ENCODE peak calls at places on chromosome 11, in five cellular contexts. One of them, this sample, is unnamed.

GRCh38 chr11:44632466-44633123 is 67.1 kb downstream of the CD82 start:
- DNase-seq in substantia nigra: no peak
- DNase-seq in foreskin keratinocyte: no peak
- DNase-seq in tibial nerve: no peak
- DNase-seq in iPS DF 6.9: no peak
- DNase-seq in this sample: peak

GRCh38 chr11:100855466-100856067 is 168.5 kb downstream of the ARHGAP42 start:
- DNase-seq in tibial nerve: no peak
- DNase-seq in foreskin keratinocyte: peak
- DNase-seq in substantia nigra: no peak
- DNase-seq in iPS DF 6.9: no peak
- DNase-seq in this sample: no peak

GRCh38 chr11:65444314-65445051 is 21.9 kb downstream of the NEAT1 start:
- DNase-seq in tibial nerve: peak
- DNase-seq in iPS DF 6.9: no peak
- DNase-seq in substantia nigra: no peak
- DNase-seq in foreskin keratinocyte: no peak
- DNase-seq in this sample: peak

GRCh38 chr11:65562788-65563187 is 4.6 kb upstream of the LTBP3 start:
- DNase-seq in iPS DF 6.9: no peak
- DNase-seq in foreskin keratinocyte: no peak
- DNase-seq in tibial nerve: no peak
- DNase-seq in substantia nigra: no peak
- DNase-seq in this sample: no peak

GRCh38 chr11:64157987-64158386 is 7.9 kb downstream of the MACROD1 start:
- DNase-seq in substantia nigra: no peak
- DNase-seq in foreskin keratinocyte: no peak
- DNase-seq in tibial nerve: no peak
- DNase-seq in iPS DF 6.9: no peak
- DNase-seq in this sample: no peak

GRCh38 chr11:465896-466538 is 15.9 kb downstream of the PTDSS2 start:
- DNase-seq in foreskin keratinocyte: no peak
- DNase-seq in iPS DF 6.9: no peak
- DNase-seq in substantia nigra: no peak
- DNase-seq in tibial nerve: no peak
- DNase-seq in this sample: no peak

GRCh38 chr11:48013269-48013901 is 33.0 kb downstream of the PTPRJ start:
- DNase-seq in foreskin keratinocyte: no peak
- DNase-seq in substantia nigra: no peak
- DNase-seq in tibial nerve: no peak
- DNase-seq in iPS DF 6.9: no peak
- DNase-seq in this sample: no peak

GRCh38 chr11:116927163-116927772 is 89.8 kb upstream of the APOA1 start:
- DNase-seq in iPS DF 6.9: no peak
- DNase-seq in foreskin keratinocyte: no peak
- DNase-seq in substantia nigra: no peak
- DNase-seq in tibial nerve: no peak
- DNase-seq in this sample: no peak

GRCh38 chr11:112211556-112211955 is 14.7 kb upstream of the PTS start:
- DNase-seq in substantia nigra: no peak
- DNase-seq in iPS DF 6.9: no peak
- DNase-seq in foreskin keratinocyte: no peak
- DNase-seq in tibial nerve: no peak
- DNase-seq in this sample: no peak

GRCh38 chr11:120698918-120699317 is 187.4 kb downstream of the GRIK4 start:
- DNase-seq in foreskin keratinocyte: no peak
- DNase-seq in substantia nigra: no peak
- DNase-seq in iPS DF 6.9: no peak
- DNase-seq in tibial nerve: no peak
- DNase-seq in this sample: no peak

GRCh38 chr11:121571466-121571865 is 118.7 kb upstream of the SORL1-AS1 start:
- DNase-seq in tibial nerve: no peak
- DNase-seq in substantia nigra: no peak
- DNase-seq in iPS DF 6.9: no peak
- DNase-seq in foreskin keratinocyte: no peak
- DNase-seq in this sample: no peak

GRCh38 chr11:20729597-20730095 is 60.3 kb downstream of the NELL1 start:
- DNase-seq in tibial nerve: no peak
- DNase-seq in foreskin keratinocyte: no peak
- DNase-seq in substantia nigra: no peak
- DNase-seq in iPS DF 6.9: no peak
- DNase-seq in this sample: no peak

GRCh38 chr11:71204748-71205664 is 47.4 kb downstream of the SHANK2 start:
- DNase-seq in foreskin keratinocyte: no peak
- DNase-seq in iPS DF 6.9: no peak
- DNase-seq in tibial nerve: no peak
- DNase-seq in substantia nigra: no peak
- DNase-seq in this sample: no peak

GRCh38 chr11:12085371-12086251 is 24.8 kb upstream of the MICAL2 start:
- DNase-seq in foreskin keratinocyte: peak
- DNase-seq in iPS DF 6.9: no peak
- DNase-seq in tibial nerve: no peak
- DNase-seq in substantia nigra: no peak
- DNase-seq in this sample: no peak

GRCh38 chr11:62508336-62509058 is 38.1 kb downstream of the AHNAK start:
- DNase-seq in tibial nerve: peak
- DNase-seq in iPS DF 6.9: peak
- DNase-seq in foreskin keratinocyte: peak
- DNase-seq in substantia nigra: peak
- DNase-seq in this sample: peak

GRCh38 chr11:73651661-73652045 is 5.3 kb downstream of the PLEKHB1 start:
- DNase-seq in iPS DF 6.9: no peak
- DNase-seq in tibial nerve: no peak
- DNase-seq in foreskin keratinocyte: no peak
- DNase-seq in substantia nigra: no peak
- DNase-seq in this sample: no peak

GRCh38 chr11:14148653-14149273 is 186.2 kb downstream of the SPON1 start:
- DNase-seq in tibial nerve: no peak
- DNase-seq in substantia nigra: no peak
- DNase-seq in iPS DF 6.9: no peak
- DNase-seq in foreskin keratinocyte: peak
- DNase-seq in this sample: no peak

GRCh38 chr11:43903969-43904368 is 23.3 kb downstream of the ALKBH3 start:
- DNase-seq in substantia nigra: no peak
- DNase-seq in tibial nerve: no peak
- DNase-seq in foreskin keratinocyte: no peak
- DNase-seq in iPS DF 6.9: no peak
- DNase-seq in this sample: no peak

GRCh38 chr11:1229471-1230120 is 6.7 kb downstream of the MUC5B start:
- DNase-seq in iPS DF 6.9: no peak
- DNase-seq in foreskin keratinocyte: no peak
- DNase-seq in tibial nerve: no peak
- DNase-seq in substantia nigra: no peak
- DNase-seq in this sample: no peak

GRCh38 chr11:128512478-128513127 is 74.8 kb downstream of the ETS1 start:
- DNase-seq in substantia nigra: no peak
- DNase-seq in iPS DF 6.9: no peak
- DNase-seq in tibial nerve: no peak
- DNase-seq in foreskin keratinocyte: no peak
- DNase-seq in this sample: no peak

GRCh38 chr11:57463596-57464342 is 3.4 kb downstream of the RTN4RL2 start:
- DNase-seq in tibial nerve: no peak
- DNase-seq in substantia nigra: no peak
- DNase-seq in foreskin keratinocyte: no peak
- DNase-seq in iPS DF 6.9: no peak
- DNase-seq in this sample: no peak
- H3K27ac ChIP-seq in tibial nerve: no peak
- H3K27ac ChIP-seq in substantia nigra: no peak
- H3K27ac ChIP-seq in foreskin keratinocyte: no peak
- H3K27ac ChIP-seq in iPS DF 6.9: no peak
- H3K27ac ChIP-seq in this sample: no peak

GRCh38 chr11:3164540-3165151 is 464 bp downstream of the OSBPL5 start:
- DNase-seq in iPS DF 6.9: no peak
- DNase-seq in tibial nerve: peak
- DNase-seq in substantia nigra: no peak
- DNase-seq in foreskin keratinocyte: no peak
- DNase-seq in this sample: no peak
- H3K27ac ChIP-seq in iPS DF 6.9: no peak
- H3K27ac ChIP-seq in tibial nerve: peak
- H3K27ac ChIP-seq in substantia nigra: peak
- H3K27ac ChIP-seq in foreskin keratinocyte: no peak
- H3K27ac ChIP-seq in this sample: peak

DNA sequence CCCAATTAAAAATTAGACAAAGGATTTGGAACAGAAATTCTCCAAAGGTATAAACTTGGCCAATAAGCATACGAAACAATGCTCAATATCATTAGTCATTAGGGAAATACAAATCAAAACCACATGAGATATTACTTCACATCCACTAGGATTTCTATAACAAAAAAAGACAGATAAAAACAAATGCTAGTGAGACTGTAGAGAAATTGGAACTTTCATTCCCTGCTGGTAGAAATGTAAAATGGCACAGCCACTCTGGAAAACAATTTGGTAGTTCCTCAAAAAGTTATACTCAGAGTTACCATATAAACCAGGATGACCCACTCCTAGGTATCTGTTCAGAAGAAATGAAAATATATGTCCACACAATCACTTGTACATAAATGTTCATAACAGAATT is 71.6 kb downstream of the RPL27A start:
- DNase-seq in tibial nerve: no peak
- DNase-seq in substantia nigra: no peak
- DNase-seq in iPS DF 6.9: no peak
- DNase-seq in foreskin keratinocyte: no peak
- DNase-seq in this sample: no peak
- H3K27ac ChIP-seq in tibial nerve: no peak
- H3K27ac ChIP-seq in substantia nigra: no peak
- H3K27ac ChIP-seq in iPS DF 6.9: no peak
- H3K27ac ChIP-seq in foreskin keratinocyte: no peak
- H3K27ac ChIP-seq in this sample: no peak

GRCh38 chr11:78160557-78160956 is 21.1 kb upstream of the ALG8 start:
- DNase-seq in tibial nerve: no peak
- DNase-seq in substantia nigra: no peak
- DNase-seq in iPS DF 6.9: no peak
- DNase-seq in foreskin keratinocyte: no peak
- DNase-seq in this sample: no peak

GRCh38 chr11:78161346-78161745 is 21.9 kb upstream of the ALG8 start:
- DNase-seq in substantia nigra: no peak
- DNase-seq in iPS DF 6.9: no peak
- DNase-seq in tibial nerve: no peak
- DNase-seq in foreskin keratinocyte: no peak
- DNase-seq in this sample: no peak

GRCh38 chr11:78164471-78164870 is 24.0 kb downstream of the KCTD21 start:
- DNase-seq in iPS DF 6.9: no peak
- DNase-seq in tibial nerve: no peak
- DNase-seq in foreskin keratinocyte: no peak
- DNase-seq in substantia nigra: no peak
- DNase-seq in this sample: no peak

GRCh38 chr11:78163828-78164227 is 24.4 kb upstream of the ALG8 start:
- DNase-seq in substantia nigra: no peak
- DNase-seq in foreskin keratinocyte: no peak
- DNase-seq in tibial nerve: no peak
- DNase-seq in iPS DF 6.9: no peak
- DNase-seq in this sample: peak

GRCh38 chr11:78161937-78162336 is 22.5 kb upstream of the ALG8 start:
- DNase-seq in iPS DF 6.9: no peak
- DNase-seq in foreskin keratinocyte: no peak
- DNase-seq in substantia nigra: no peak
- DNase-seq in tibial nerve: no peak
- DNase-seq in this sample: peak
- H3K27ac ChIP-seq in iPS DF 6.9: no peak
- H3K27ac ChIP-seq in foreskin keratinocyte: no peak
- H3K27ac ChIP-seq in substantia nigra: no peak
- H3K27ac ChIP-seq in tibial nerve: no peak
- H3K27ac ChIP-seq in this sample: no peak